ENCODE peak calls at places on chromosomes 5 and 9, in eight cellular contexts. E is WERI-Rb-1, V is mesendoderm, W is lower lobe of right lung, L is endothelial cell of umbilical vein, D is adrenal gland, X is brain microvascular endothelial cell, K is HepG2. T is an unnamed sample. For H3K36me3, the result is how much of the 10 kb centered on the place peaks cover.

GRCh38 chr5:81768960-81769452 is 18.1 kb upstream of the SSBP2 start:
- DNase-seq in K (peak), W (no peak), E (no peak), D (no peak), X (peak), L (peak), V (no peak), T (no peak)

GRCh38 chr5:150158170-150158949 is 2.7 kb upstream of the PDGFRB start:
- DNase-seq in E (no peak), V (no peak), D (no peak), W (no peak), X (no peak), K (no peak), L (no peak), T (no peak)

GRCh38 chr5:130164966-130165365 is 260.7 kb downstream of the CHSY3 start:
- DNase-seq in W (no peak), K (no peak), E (no peak), L (no peak), V (no peak), X (peak), D (peak), T (no peak)

GRCh38 chr5:168784449-168784848 is 205.3 kb upstream of the PANK3 start:
- DNase-seq in V (no peak), D (no peak), L (no peak), E (no peak), W (no peak), X (no peak), K (no peak), T (no peak)

GRCh38 chr9:138105123-138105415 is 227.5 kb downstream of the CACNA1B start:
- DNase-seq in K (no peak), V (no peak), D (no peak), L (no peak), E (no peak), W (no peak), X (no peak), T (no peak)

GRCh38 chr5:4250254-4250653 is 654.6 kb downstream of the IRX1 start:
- DNase-seq in D (no peak), W (no peak), V (no peak), E (no peak), K (no peak), L (no peak), X (no peak), T (no peak)

GRCh38 chr5:150487199-150488061 is 20.5 kb upstream of the NDST1 start:
- DNase-seq in D (peak), E (peak), W (no peak), V (no peak), L (peak), K (peak), X (no peak), T (peak)

GRCh38 chr5:68505917-68506860 is 290.6 kb downstream of the PIK3R1 start:
- DNase-seq in E (no peak), L (no peak), W (no peak), X (peak), V (no peak), D (no peak), K (peak), T (no peak)

GRCh38 chr9:72132052-72132451 is 17.2 kb upstream of the GDA start:
- DNase-seq in V (no peak), L (no peak), K (no peak), W (no peak), X (no peak), D (no peak), E (no peak), T (no peak)

GRCh38 chr9:120389867-120390266 is 190.1 kb downstream of the CDK5RAP2 start:
- DNase-seq in D (no peak), V (no peak), W (no peak), E (no peak), L (no peak), X (no peak), K (no peak), T (no peak)

GRCh38 chr9:120392711-120393110 is 187.3 kb downstream of the CDK5RAP2 start:
- DNase-seq in E (no peak), D (no peak), X (no peak), W (no peak), K (no peak), L (no peak), V (no peak), T (no peak)

GRCh38 chr9:120392245-120392644 is 187.7 kb downstream of the CDK5RAP2 start:
- DNase-seq in V (no peak), W (no peak), K (no peak), X (no peak), L (no peak), E (no peak), D (no peak), T (no peak)

GRCh38 chr9:120390637-120391190 is 189.3 kb downstream of the CDK5RAP2 start:
- DNase-seq in E (no peak), K (peak), W (no peak), X (no peak), L (no peak), V (no peak), D (no peak), T (no peak)

DNA sequence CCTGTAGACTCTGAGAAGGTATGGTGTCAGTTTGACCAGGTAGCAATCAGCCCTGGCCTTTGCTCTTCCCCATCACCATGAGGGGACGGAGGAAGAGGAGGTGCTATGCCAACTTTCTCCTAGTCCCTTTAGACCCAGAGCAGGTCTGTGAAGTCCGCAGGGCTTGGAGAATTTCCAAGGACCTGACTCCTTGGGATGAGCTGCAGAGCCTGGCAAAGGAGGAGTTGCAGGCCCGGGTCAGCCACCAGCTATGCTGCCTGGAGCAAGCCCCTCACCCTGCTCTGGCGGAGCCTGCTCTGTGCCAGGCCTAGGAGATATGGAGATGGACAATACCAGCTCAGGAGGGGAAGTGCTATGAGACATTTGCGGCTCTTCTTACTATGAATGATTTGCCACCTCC is 188.3 kb downstream of the CDK5RAP2 start:
- DNase-seq in W (no peak), X (no peak), L (no peak), V (no peak), D (no peak), K (no peak), E (no peak), T (no peak)
- H3K36me3 ChIP-seq in W (half or more), X (under half), L (under half), V (under half), D (under half), K (half or more), E (half or more), T (under half)

GRCh38 chr5:178605788-178606187 is 15.6 kb upstream of the COL23A1 start:
- DNase-seq in L (no peak), W (no peak), E (no peak), D (no peak), X (no peak), K (no peak), V (no peak), T (no peak)

GRCh38 chr5:178606269-178606668 is 16.1 kb upstream of the COL23A1 start:
- DNase-seq in V (no peak), X (no peak), E (no peak), L (no peak), W (no peak), K (no peak), D (peak), T (no peak)

DNA sequence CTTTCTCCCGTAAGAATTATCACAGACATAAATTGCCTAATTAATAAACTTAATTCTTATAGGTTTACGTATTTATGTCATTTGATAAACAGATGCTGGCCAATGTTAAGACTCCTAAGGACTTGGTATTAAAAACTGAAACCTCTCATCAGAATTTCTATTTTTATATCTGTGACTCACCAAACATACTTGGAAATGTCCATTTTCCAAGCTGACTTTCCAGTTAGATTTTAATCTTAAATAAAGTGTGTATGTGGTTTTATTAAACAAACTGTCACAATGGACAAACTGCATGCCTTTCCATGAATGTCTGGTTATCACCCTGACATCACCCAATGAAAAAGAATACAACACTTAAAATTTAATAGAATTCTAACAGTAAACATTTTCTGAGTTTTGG is 12.6 kb upstream of the COL23A1 start:
- DNase-seq in K (no peak), E (no peak), X (no peak), L (no peak), V (no peak), D (no peak), W (no peak), T (no peak)
- H3K36me3 ChIP-seq in K (under half), E (under half), X (under half), L (under half), V (under half), D (under half), W (half or more), T (under half)

DNA sequence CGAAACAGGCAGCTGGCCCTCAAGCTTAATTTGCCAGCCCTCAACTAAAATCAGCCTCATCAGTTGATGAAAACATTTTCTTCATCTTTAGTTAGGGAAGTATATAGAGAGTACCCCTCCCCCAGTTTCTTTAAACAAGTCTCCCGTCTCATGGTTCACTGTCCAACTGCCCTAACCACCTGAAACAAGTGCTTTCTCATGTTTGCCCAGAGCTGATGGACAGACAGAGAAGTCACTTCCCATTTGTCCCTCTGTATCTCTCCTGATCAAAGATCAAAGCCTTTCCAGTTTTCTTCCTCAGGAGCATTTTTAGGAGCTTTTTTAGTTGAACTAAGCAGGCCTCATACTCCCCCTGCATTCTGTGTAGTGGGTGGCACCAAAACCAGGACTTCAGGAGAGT is 21.7 kb downstream of the FUBP3 start:
- DNase-seq in K (peak), L (no peak), D (no peak), V (no peak), W (no peak), X (no peak), E (no peak), T (no peak)
- H3K36me3 ChIP-seq in K (under half), L (under half), D (under half), V (under half), W (half or more), X (under half), E (half or more), T (under half)

GRCh38 chr9:105361873-105362272 is 86.0 kb upstream of the FSD1L start:
- DNase-seq in X (no peak), W (no peak), D (no peak), L (no peak), V (no peak), E (no peak), K (no peak), T (no peak)

GRCh38 chr9:105360344-105360743 is 87.5 kb upstream of the FSD1L start:
- DNase-seq in W (no peak), D (no peak), K (no peak), X (no peak), V (peak), L (no peak), E (no peak), T (no peak)

GRCh38 chr9:105359899-105360298 is 87.9 kb upstream of the FSD1L start:
- DNase-seq in E (no peak), K (no peak), X (peak), W (no peak), V (no peak), D (no peak), L (no peak), T (no peak)

GRCh38 chr9:105362470-105362869 is 85.4 kb upstream of the FSD1L start:
- DNase-seq in L (no peak), V (no peak), K (no peak), W (no peak), X (no peak), E (no peak), D (no peak), T (no peak)

GRCh38 chr9:105363842-105364241 is 84.0 kb upstream of the FSD1L start:
- DNase-seq in X (no peak), V (no peak), D (no peak), L (no peak), E (no peak), W (no peak), K (no peak), T (no peak)
- H3K36me3 ChIP-seq in X (under half), V (under half), D (under half), L (under half), E (half or more), W (half or more), K (under half), T (under half)

DNA sequence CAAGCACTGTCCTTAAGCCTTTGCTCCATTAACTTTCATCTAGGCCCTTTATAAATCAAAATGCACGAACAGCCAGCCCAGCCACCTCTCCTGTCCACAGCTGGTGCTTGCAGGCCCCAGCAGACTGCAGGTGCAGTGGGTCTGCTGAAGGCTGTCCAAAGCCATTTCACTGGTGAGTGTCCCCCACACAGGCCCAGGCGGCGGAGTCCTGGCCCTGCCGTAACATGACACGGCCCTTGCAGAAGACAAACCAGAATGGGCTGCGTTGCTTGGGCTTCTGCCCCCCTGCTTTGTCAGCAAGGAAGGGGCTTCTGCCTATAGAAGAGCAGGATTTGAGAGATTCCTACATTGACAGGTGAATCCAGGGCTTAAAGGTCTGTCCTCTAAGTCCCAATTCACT is 188.6 kb downstream of the NR3C1 start:
- DNase-seq in K (no peak), L (no peak), W (no peak), X (no peak), E (no peak), D (no peak), V (no peak), T (no peak)
- H3K36me3 ChIP-seq in K (under half), L (under half), W (under half), X (under half), E (under half), D (under half), V (under half), T (under half)

DNA sequence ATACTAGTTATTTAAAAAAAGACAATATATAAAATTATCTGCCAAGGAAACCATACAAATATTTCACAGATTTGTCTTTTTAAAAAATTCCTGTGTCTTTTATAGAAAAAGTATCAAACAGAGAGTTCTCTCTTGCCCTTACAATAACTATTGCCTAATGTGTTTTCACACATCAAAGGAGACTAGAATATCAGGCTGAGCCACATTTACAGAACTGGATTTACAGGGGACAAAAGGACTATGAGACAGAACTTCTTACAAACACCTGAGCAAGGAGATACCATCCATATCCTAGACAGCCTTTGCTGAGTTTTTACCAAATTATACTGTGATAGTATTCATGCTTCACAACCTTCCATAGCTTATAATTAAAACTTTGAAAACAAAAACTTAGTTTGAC is 34.2 kb downstream of the TMEM245 start:
- DNase-seq in X (no peak), K (peak), W (no peak), V (no peak), D (no peak), E (no peak), L (no peak), T (peak)
- H3K36me3 ChIP-seq in X (under half), K (under half), W (half or more), V (under half), D (under half), E (half or more), L (under half), T (under half)

DNA sequence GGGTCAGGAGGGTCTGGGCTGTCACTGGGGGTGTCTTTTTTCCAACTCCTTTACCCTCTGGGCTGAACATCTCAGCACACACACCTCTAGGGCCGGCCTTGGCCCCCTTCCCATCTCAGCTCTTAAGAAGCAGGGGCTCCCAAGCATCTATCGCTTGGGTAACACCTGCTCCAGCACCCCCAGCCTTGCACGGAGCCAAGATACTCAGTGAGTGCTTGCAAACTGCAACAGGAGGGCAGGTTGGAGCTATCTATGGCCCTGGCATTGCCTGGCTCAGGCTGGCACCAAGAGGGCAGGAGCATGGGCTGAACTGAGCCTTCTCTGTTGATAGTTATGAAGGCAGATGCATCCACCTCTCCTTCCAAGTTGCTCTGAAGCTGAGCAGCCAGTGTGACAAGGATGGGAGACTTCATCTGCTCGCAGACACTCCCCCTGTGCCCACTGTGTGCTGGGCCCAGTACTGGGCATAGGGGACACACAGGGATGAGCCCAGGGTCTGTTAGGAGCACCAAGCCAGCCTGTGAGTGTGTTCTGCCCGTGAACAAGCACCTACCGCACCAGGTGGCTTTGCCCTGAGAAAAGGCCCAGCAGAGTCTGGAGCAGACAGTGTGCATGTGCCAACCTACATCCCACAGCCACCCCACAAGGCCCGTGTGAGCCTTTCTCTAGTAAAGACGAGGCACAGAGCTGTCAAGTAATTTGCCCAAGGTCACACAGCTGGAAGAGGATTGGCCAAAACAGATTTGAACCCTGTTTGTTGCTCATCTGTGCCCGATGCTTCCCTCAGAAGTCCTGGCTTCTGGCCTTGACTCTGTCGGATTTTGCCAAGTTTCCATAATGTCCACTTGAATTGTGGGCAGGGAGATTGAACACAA is 58.2 kb downstream of the PHF2 start:
- DNase-seq in L (no peak), K (no peak), W (no peak), X (no peak), E (no peak), D (peak), V (no peak), T (no peak)
- H3K36me3 ChIP-seq in L (under half), K (under half), W (half or more), X (under half), E (under half), D (under half), V (under half), T (under half)

GRCh38 chr9:438066-438465 is 223.4 kb downstream of the DOCK8 start:
- DNase-seq in D (no peak), W (no peak), L (no peak), E (no peak), V (no peak), K (no peak), X (peak), T (no peak)

GRCh38 chr9:444528-444927 is 229.9 kb downstream of the DOCK8 start:
- DNase-seq in V (peak), W (no peak), L (no peak), X (no peak), E (no peak), D (no peak), K (no peak), T (no peak)

GRCh38 chr9:438961-439768 is 224.5 kb downstream of the DOCK8 start:
- DNase-seq in E (no peak), D (peak), W (no peak), K (no peak), L (no peak), V (no peak), X (no peak), T (no peak)

GRCh38 chr9:437066-438015 is 222.7 kb downstream of the DOCK8 start:
- DNase-seq in K (no peak), V (no peak), X (peak), L (no peak), W (no peak), D (peak), E (no peak), T (no peak)

DNA sequence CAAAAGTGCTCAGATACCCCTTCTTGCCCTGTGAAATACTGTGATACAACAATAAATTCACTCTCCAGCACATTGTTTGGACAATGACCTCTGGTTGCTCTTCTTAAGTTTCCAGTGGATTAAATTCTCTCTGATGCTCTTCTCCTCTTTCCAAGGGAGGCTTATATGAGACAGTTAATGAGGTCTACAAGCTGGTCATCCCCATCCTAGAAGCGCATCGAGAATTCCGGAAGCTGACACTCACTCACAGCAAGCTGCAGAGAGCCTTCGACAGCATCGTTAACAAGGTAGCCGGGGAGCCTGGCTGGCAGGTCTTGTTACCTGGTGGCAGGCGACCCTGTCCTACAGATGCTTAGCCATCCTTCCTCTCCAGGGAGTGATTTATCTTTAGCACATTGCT is 226.5 kb downstream of the DOCK8 start:
- DNase-seq in W (no peak), D (no peak), V (no peak), K (no peak), E (no peak), X (no peak), L (no peak), T (no peak)
- H3K36me3 ChIP-seq in W (half or more), D (under half), V (under half), K (under half), E (half or more), X (under half), L (under half), T (under half)

DNA sequence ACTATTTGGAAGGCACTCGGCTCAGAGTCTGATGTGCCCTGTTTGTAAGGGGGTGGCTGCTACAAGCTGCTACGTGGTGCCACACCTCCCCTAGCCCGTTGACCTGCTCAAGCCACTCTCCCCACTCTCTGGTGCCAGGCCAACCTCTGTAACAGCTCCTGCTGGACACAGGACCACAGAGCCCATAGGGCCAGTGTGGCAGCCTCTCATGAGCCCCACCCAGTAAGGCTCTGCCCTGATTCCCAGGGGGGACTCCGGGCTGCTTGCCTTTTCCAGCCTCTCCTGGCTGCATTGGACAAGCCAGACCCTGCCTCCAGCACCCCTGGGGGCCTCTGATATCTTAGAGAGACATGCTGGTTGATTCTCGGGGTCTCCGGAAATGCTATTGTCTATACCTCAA is 53.3 kb upstream of the ANGPTL2 start:
- DNase-seq in V (no peak), X (no peak), E (no peak), W (no peak), D (no peak), L (no peak), K (no peak), T (no peak)
- H3K36me3 ChIP-seq in V (under half), X (under half), E (under half), W (under half), D (under half), L (under half), K (under half), T (under half)